ENCODE peak calls at places on chromosomes 16 and 17, in six cellular contexts. L is thoracic aorta, W is lower lobe of right lung, O is fibroblast of the aortic adventitia, M is GM10248, U is osteocyte. F is an unnamed sample.

GRCh38 chr17:48722201-48722907 is at the start of gene PRAC1:
- DNase-seq in O (no peak), U (no peak), W (no peak), M (no peak), L (no peak), F (peak; percentile 27)

GRCh38 chr16:74034862-74035261 is 261.8 kb upstream of the PSMD7 start:
- DNase-seq in U (no peak), W (no peak), O (peak; percentile 0), L (no peak), M (peak; percentile 10), F (no peak)

GRCh38 chr16:52439171-52439701 is 107.7 kb downstream of the TOX3 start:
- DNase-seq in M (no peak), U (no peak), L (no peak), W (no peak), O (no peak), F (no peak)

GRCh38 chr17:600576-601301 is 113.9 kb downstream of the VPS53 start:
- DNase-seq in O (peak; percentile 86), M (no peak), L (no peak), W (no peak), U (no peak), F (no peak)

GRCh38 chr16:23081675-23082119 is 67.6 kb downstream of the USP31 start:
- DNase-seq in M (no peak), L (no peak), O (peak; percentile 76), W (no peak), U (no peak), F (no peak)

GRCh38 chr17:50381920-50382319 is 8.9 kb downstream of the EME1 start:
- DNase-seq in O (no peak), M (no peak), U (no peak), W (no peak), L (no peak), F (no peak)

GRCh38 chr16:30977502-30977901 is 7.5 kb upstream of the HSD3B7 start:
- DNase-seq in L (no peak), U (no peak), W (no peak), O (no peak), M (no peak), F (peak; percentile 45)

GRCh38 chr17:40622509-40622928 is 25.1 kb downstream of the SMARCE1 start:
- DNase-seq in O (no peak), U (no peak), L (no peak), M (no peak), W (no peak), F (peak; percentile 83)

GRCh38 chr16:11801481-11802021 is 4.5 kb upstream of the ZC3H7A start:
- DNase-seq in M (no peak), L (no peak), U (no peak), W (no peak), O (no peak), F (no peak)

GRCh38 chr16:82660966-82661365 is 34.2 kb downstream of the CDH13 start:
- DNase-seq in M (no peak), U (no peak), O (no peak), L (no peak), W (no peak), F (no peak)

GRCh38 chr16:54067317-54068065 is 219.1 kb downstream of the IRX3 start:
- DNase-seq in W (no peak), U (no peak), O (no peak), L (no peak), M (no peak), F (no peak)

GRCh38 chr16:27432600-27432957 is 30.6 kb downstream of the IL21R start:
- DNase-seq in O (peak; percentile 71), L (no peak), U (no peak), M (no peak), W (no peak), F (peak; percentile 1)

GRCh38 chr17:12081720-12082119 is 61.0 kb downstream of the MAP2K4 start:
- DNase-seq in U (no peak), O (no peak), M (no peak), W (no peak), L (no peak), F (no peak)

GRCh38 chr16:10616744-10617640 is 36.6 kb upstream of the EMP2 start:
- DNase-seq in W (peak; percentile 83), M (no peak), O (peak; percentile 47), L (no peak), U (no peak), F (no peak)

GRCh38 chr17:21239680-21240374 is 13.4 kb downstream of the NATD1 start:
- DNase-seq in O (peak; percentile 47), U (no peak), M (peak; percentile 54), W (no peak), L (no peak), F (no peak)

GRCh38 chr17:82292251-82293154 is 19.0 kb upstream of the CSNK1D start:
- DNase-seq in W (peak; percentile 98), L (peak; percentile 93), U (peak; percentile 98), M (peak; percentile 99), O (peak; percentile 98), F (peak; percentile 97)
- TF ChIP-seq CTCF in W (no peak), L (no peak), U (no peak), M (no peak), O (no peak), F (no peak)

GRCh38 chr16:2428787-2429036 is 535 bp upstream of the CCNF start:
- DNase-seq in U (no peak), W (no peak), L (no peak), M (no peak), O (no peak), F (no peak)

GRCh38 chr16:2429037-2429770 is at the start of gene CCNF:
- DNase-seq in L (peak; percentile 86), O (peak; percentile 91), W (peak; percentile 97), M (peak; percentile 100), U (peak; percentile 98), F (peak; percentile 98)

GRCh38 chr16:2429771-2430663 is 770 bp downstream of the CCNF start:
- DNase-seq in O (peak; percentile 16), L (no peak), U (no peak), M (peak; percentile 59), W (no peak), F (no peak)

GRCh38 chr16:2432801-2433505 is 3.7 kb downstream of the CCNF start:
- DNase-seq in M (no peak), W (no peak), O (no peak), L (no peak), U (no peak), F (no peak)

DNA sequence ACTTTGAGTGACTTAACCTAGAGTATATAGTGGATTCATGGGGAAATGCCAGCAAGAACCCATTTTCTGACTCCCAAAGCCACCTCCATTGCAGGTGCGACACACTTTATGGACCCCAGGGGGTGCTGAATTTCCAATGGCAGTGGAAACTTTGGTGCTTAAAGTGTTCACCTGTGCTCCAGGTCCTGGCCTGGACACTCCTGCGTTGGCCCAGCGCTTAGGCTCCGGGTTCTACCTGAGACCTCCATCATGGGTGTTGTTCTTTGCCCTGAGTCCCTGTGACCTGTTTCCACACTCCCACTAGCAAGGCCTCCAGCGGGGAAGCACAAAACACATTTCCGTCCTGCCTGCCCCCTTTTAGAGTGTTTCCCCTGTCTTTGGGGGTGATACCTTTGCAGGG is 3.0 kb downstream of the CCNF start:
- DNase-seq in W (no peak), M (no peak), L (no peak), U (no peak), O (no peak), F (no peak)
- TF ChIP-seq CTCF in W (no peak), M (no peak), L (no peak), U (no peak), O (no peak), F (no peak)

GRCh38 chr16:50636865-50637374 is 44.2 kb downstream of the SNX20 start:
- DNase-seq in O (no peak), M (no peak), W (no peak), U (no peak), L (no peak), F (no peak)

GRCh38 chr16:50634090-50634489 is 47.0 kb downstream of the SNX20 start:
- DNase-seq in U (no peak), O (no peak), M (no peak), L (no peak), W (no peak), F (no peak)

GRCh38 chr16:50632927-50633800 is 47.9 kb downstream of the SNX20 start:
- DNase-seq in W (no peak), L (no peak), M (no peak), U (no peak), O (no peak), F (no peak)

GRCh38 chr16:50635505-50636392 is 45.4 kb downstream of the SNX20 start:
- DNase-seq in W (no peak), U (no peak), M (no peak), O (no peak), L (no peak), F (peak; percentile 60)

DNA sequence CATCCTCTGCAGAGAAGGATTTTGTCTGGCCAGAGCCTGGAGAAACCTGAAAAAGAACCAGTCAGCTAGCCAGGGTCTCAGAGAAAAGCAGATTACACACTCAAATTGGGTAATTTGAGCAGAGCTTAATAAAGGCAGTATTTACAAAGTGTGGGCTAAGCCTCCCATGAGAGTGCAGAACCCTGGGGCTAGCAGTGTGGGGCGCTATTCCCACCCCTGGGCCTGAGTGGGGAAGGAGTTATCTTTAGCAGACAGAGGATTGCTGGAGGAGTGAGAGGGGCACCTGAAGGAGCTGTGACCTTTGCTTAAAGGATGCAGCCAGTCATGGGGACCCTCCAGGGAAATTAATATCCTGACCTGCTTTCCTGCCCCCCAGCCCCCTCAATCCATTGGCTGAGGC is 46.2 kb downstream of the SNX20 start:
- DNase-seq in U (no peak), W (no peak), M (no peak), L (no peak), O (no peak), F (no peak)
- TF ChIP-seq CTCF in U (no peak), W (no peak), M (no peak), L (no peak), O (no peak), F (no peak)

DNA sequence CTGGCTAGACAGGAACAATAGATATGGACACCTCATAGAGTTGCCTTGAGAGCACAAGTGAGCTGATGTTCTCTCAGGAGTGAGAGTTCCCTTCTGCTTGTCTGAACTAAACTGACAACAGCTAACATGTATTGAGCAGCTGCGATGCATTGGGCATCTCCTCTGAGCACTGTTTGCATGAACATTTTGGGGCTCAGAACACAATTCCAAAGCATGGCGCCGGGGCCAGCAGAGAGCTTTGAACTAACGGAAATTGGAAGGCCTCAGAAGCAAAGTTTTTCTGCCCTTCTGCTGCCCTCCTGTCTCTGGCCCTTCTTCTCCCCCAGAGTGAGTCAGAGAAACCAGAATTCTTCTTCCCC is 38.1 kb downstream of the TRPV2 start:
- DNase-seq in M (no peak), U (no peak), O (no peak), L (no peak), W (no peak), F (no peak)
- TF ChIP-seq CTCF in M (no peak), U (no peak), O (no peak), L (no peak), W (no peak), F (peak; percentile 13)

GRCh38 chr16:66419527-66419926 is 7.6 kb upstream of the BEAN1 start:
- DNase-seq in O (no peak), L (no peak), W (no peak), U (peak; percentile 32), M (no peak), F (no peak)
- TF ChIP-seq CTCF in O (peak; percentile 25), L (no peak), W (no peak), U (no peak), M (no peak), F (no peak)

GRCh38 chr16:24800586-24800985 is 45.2 kb upstream of the SLC5A11 start:
- DNase-seq in M (no peak), W (no peak), O (peak; percentile 28), L (no peak), U (no peak), F (no peak)
- TF ChIP-seq CTCF in M (peak; percentile 33), W (peak; percentile 13), O (peak; percentile 36), L (no peak), U (peak; percentile 28), F (no peak)